ENCODE peak calls at places on chromosomes 13 and 19, in nine cellular contexts. O is fibroblast of pulmonary artery, S is NCI-H774, A is skeletal muscle cell, Z is MV-4-11, R is NCI-H2227 treated with DMSO at 0.1 percent for 48 hours, F is heart right ventricle, K is NCI-H2081, C is NCI-H146. Y is an unnamed sample.

GRCh38 chr13:114100446-114101320 is 31.7 kb downstream of the RASA3 start:
- DNase-seq in S (no peak), A (no peak), C (no peak), F (no peak), O (peak; percentile 27), K (no peak), Z (no peak), R (no peak), Y (no peak)

GRCh38 chr19:29875931-29876330 is 64.1 kb downstream of the CCNE1 start:
- DNase-seq in C (no peak), S (no peak), O (no peak), F (no peak), Z (no peak), R (no peak), K (no peak), A (no peak), Y (no peak)

GRCh38 chr13:59715591-59715990 is 448.1 kb downstream of the DIAPH3 start:
- DNase-seq in R (no peak), O (peak; percentile 3), F (no peak), Z (no peak), K (no peak), C (peak; percentile 36), A (no peak), S (no peak), Y (no peak)

GRCh38 chr13:24307211-24308067 is 1.9 kb upstream of the C1QTNF9 start:
- DNase-seq in Z (no peak), A (no peak), R (no peak), C (peak; percentile 35), F (no peak), K (peak; percentile 2), O (peak; percentile 15), S (peak; percentile 2), Y (no peak)

GRCh38 chr19:18419699-18420460 is 682 bp downstream of the SSBP4 start:
- DNase-seq in Z (no peak), O (no peak), C (peak; percentile 48), K (peak; percentile 13), S (no peak), A (no peak), R (no peak), F (no peak), Y (no peak)

GRCh38 chr13:48892311-48892710 is 83.4 kb upstream of the FNDC3A start:
- DNase-seq in S (no peak), C (no peak), F (no peak), A (peak; percentile 91), Z (peak; percentile 69), R (no peak), O (peak; percentile 86), K (no peak), Y (no peak)

GRCh38 chr13:112760440-112760839 is 70.6 kb downstream of the ATP11A start:
- DNase-seq in K (peak; percentile 21), F (no peak), R (no peak), Z (no peak), S (no peak), O (peak; percentile 46), A (no peak), C (peak; percentile 26), Y (no peak)

GRCh38 chr13:75643182-75643581 is 7.1 kb downstream of the LMO7 start:
- DNase-seq in F (no peak), C (no peak), R (no peak), Z (no peak), A (no peak), K (no peak), O (no peak), S (no peak), Y (no peak)

Y was measured in stimulated activated CD8-positive, alpha-beta memory T cell treated with anti-CD3 and anti-CD28 coated beads, Interleukin-7, amount 100 ng/mL, for 48 hours.